ENCODE peak calls at places on chromosomes 7 and 10, in nine cellular contexts. V is epithelial cell of esophagus; R is astrocyte of the spinal cord; A is activated CD4-positive, alpha-beta T cell treated with anti-CD3 and anti-CD28 coated beads for 36 hours; L is activated effector memory CD4-positive, alpha-beta T cell treated with Interleukin-2 at 50 U/mL for 16 hours; P is Right ventricle myocardium superior; U is GM20000; K is fibroblast of lung; I is GDM1. Y is an unnamed sample.

GRCh38 chr7:141265668-141266067 is 191.8 kb downstream of the TMEM178B start:
- DNase-seq in U (no peak), I (no peak), K (no peak), R (no peak), V (no peak), A (no peak), P (no peak), L (no peak), Y (no peak)

GRCh38 chr7:31938650-31939049 is 131.6 kb downstream of the PDE1C start:
- DNase-seq in V (peak; percentile 24), K (peak; percentile 63), L (no peak), U (no peak), R (peak; percentile 43), I (no peak), A (no peak), P (no peak), Y (peak; percentile 56)

GRCh38 chr10:92219516-92219915 is 71.4 kb downstream of the CPEB3 start:
- DNase-seq in K (no peak), L (no peak), V (no peak), U (no peak), P (no peak), A (no peak), I (no peak), R (no peak), Y (no peak)

GRCh38 chr7:67614843-67615242 is 618.2 kb downstream of the TYW1 start:
- DNase-seq in V (no peak), I (no peak), A (no peak), L (no peak), P (no peak), K (no peak), R (no peak), U (no peak), Y (no peak)

GRCh38 chr7:135274495-135275268 is 41.0 kb downstream of the STRA8 start:
- DNase-seq in U (peak; percentile 80), V (peak; percentile 79), P (peak; percentile 54), A (peak; percentile 86), L (peak; percentile 40), K (peak; percentile 56), I (peak; percentile 52), R (peak; percentile 74), Y (peak; percentile 86)

GRCh38 chr10:102752934-102753664 is 9.4 kb downstream of the WBP1L start:
- DNase-seq in L (no peak), K (peak; percentile 83), U (peak; percentile 40), V (peak; percentile 63), A (peak; percentile 35), I (no peak), P (no peak), R (peak; percentile 84), Y (peak; percentile 86)

GRCh38 chr10:12709516-12709915 is 292.0 kb downstream of the CCDC3 start:
- DNase-seq in K (peak; percentile 63), I (no peak), A (no peak), V (peak; percentile 78), L (no peak), U (no peak), P (no peak), R (peak; percentile 52), Y (peak; percentile 47)

GRCh38 chr7:127514499-127514898 is 70.9 kb downstream of the GCC1 start:
- DNase-seq in K (peak; percentile 36), L (no peak), V (peak; percentile 60), R (peak; percentile 28), I (no peak), U (peak; percentile 13), A (no peak), P (no peak), Y (peak; percentile 66)

GRCh38 chr7:135620980-135621850 is 41.1 kb upstream of the STMP1 start:
- DNase-seq in K (peak; percentile 89), P (no peak), I (peak; percentile 15), U (peak; percentile 20), L (no peak), A (peak; percentile 32), V (peak; percentile 80), R (peak; percentile 93), Y (peak; percentile 92)

GRCh38 chr7:2580636-2581035 is 21.9 kb downstream of the IQCE start:
- DNase-seq in K (no peak), A (no peak), R (no peak), P (no peak), I (no peak), L (no peak), V (no peak), U (no peak), Y (no peak)

GRCh38 chr10:93006435-93007039 is 54.1 kb upstream of the CYP26C1 start:
- DNase-seq in A (no peak), K (peak; percentile 52), L (no peak), R (peak; percentile 59), U (peak; percentile 7), V (peak; percentile 50), I (no peak), P (no peak), Y (peak; percentile 73)

GRCh38 chr10:58701398-58702135 is 188.9 kb downstream of the BICC1 start:
- DNase-seq in L (no peak), A (no peak), I (no peak), U (no peak), V (peak; percentile 64), R (peak; percentile 82), K (peak; percentile 86), P (no peak), Y (peak; percentile 92)

GRCh38 chr7:76244781-76245391 is 43.2 kb downstream of the SRRM3 start:
- DNase-seq in K (no peak), R (no peak), L (no peak), A (no peak), V (no peak), P (no peak), U (no peak), I (no peak), Y (no peak)

GRCh38 chr10:48406204-48406603 is 99.7 kb downstream of the MAPK8 start:
- DNase-seq in P (no peak), V (peak; percentile 92), K (peak; percentile 58), L (no peak), U (no peak), I (no peak), A (no peak), R (peak; percentile 33), Y (peak; percentile 46)

GRCh38 chr10:77175631-77176222 is 461.9 kb downstream of the KCNMA1 start:
- DNase-seq in I (no peak), U (no peak), A (no peak), R (no peak), L (no peak), V (no peak), K (no peak), P (no peak), Y (no peak)